ENCODE peak calls at places on chromosomes 6 and 20, in four cellular contexts. B is WTC11, U is HepG2, D is GM12878. S is an unnamed sample.

GRCh38 chr20:9978395-9979004 is 56.3 kb upstream of the ANKEF1 start:
- DNase-seq in B (no peak), U (peak; percentile 82), D (peak; percentile 41), S (peak; percentile 64)

GRCh38 chr6:143443096-143443495 is 7.4 kb downstream of the ADAT2 start:
- DNase-seq in B (no peak), U (no peak), D (no peak), S (no peak)

GRCh38 chr6:154719433-154719832 is 13.8 kb upstream of the SCAF8 start:
- DNase-seq in B (no peak), U (no peak), D (no peak), S (no peak)

GRCh38 chr20:61287583-61287982 is 35.5 kb downstream of the CDH4 start:
- DNase-seq in B (no peak), U (no peak), D (no peak), S (no peak)

GRCh38 chr20:22466447-22467171 is 117.8 kb downstream of the FOXA2 start:
- DNase-seq in B (no peak), U (no peak), D (no peak), S (no peak)

GRCh38 chr6:125554456-125554855 is 195.0 kb upstream of the HEY2 start:
- DNase-seq in B (no peak), U (no peak), D (no peak), S (no peak)

GRCh38 chr20:43843096-43843964 is 71.3 kb upstream of the TOX2 start:
- DNase-seq in B (no peak), U (no peak), D (no peak), S (no peak)

GRCh38 chr20:63158352-63158751 is 57.6 kb downstream of the YTHDF1 start:
- DNase-seq in B (no peak), U (no peak), D (no peak), S (no peak)

GRCh38 chr6:168307011-168307694 is 12.4 kb downstream of the DACT2 start:
- DNase-seq in B (no peak), U (no peak), D (no peak), S (no peak)

GRCh38 chr6:56984374-56984773 is 29.5 kb downstream of the BEND6 start:
- DNase-seq in B (no peak), U (no peak), D (no peak), S (no peak)

GRCh38 chr6:111564482-111564945 is 41.2 kb downstream of the TRAF3IP2 start:
- DNase-seq in B (no peak), U (no peak), D (no peak), S (no peak)

GRCh38 chr20:17678295-17678694 is 3.7 kb downstream of the RRBP1 start:
- DNase-seq in B (no peak), U (no peak), D (no peak), S (no peak)

GRCh38 chr6:160363016-160363996 is 15.1 kb downstream of the SLC22A3 start:
- DNase-seq in B (no peak), U (no peak), D (no peak), S (no peak)

GRCh38 chr6:159615923-159616322 is 77.1 kb downstream of the SOD2 start:
- DNase-seq in B (no peak), U (no peak), D (no peak), S (no peak)

GRCh38 chr20:47531468-47531867 is 29.8 kb downstream of the NCOA3 start:
- DNase-seq in B (no peak), U (no peak), D (no peak), S (no peak)

GRCh38 chr6:53418288-53418687 is 69.5 kb upstream of the ELOVL5 start:
- DNase-seq in B (no peak), U (no peak), D (no peak), S (no peak)

GRCh38 chr20:34997171-34997570 is 41.5 kb downstream of the MYH7B start:
- DNase-seq in B (peak; percentile 79), U (no peak), D (no peak), S (no peak)

GRCh38 chr6:163750436-163751031 is 336.0 kb downstream of the QKI start:
- DNase-seq in B (no peak), U (no peak), D (no peak), S (no peak)

GRCh38 chr6:34239893-34240292 is 3.2 kb downstream of the HMGA1 start:
- DNase-seq in B (no peak), U (no peak), D (no peak), S (peak; percentile 8)

GRCh38 chr6:135163440-135163738 is 17.7 kb upstream of the MYB start:
- DNase-seq in B (no peak), U (no peak), D (peak; percentile 84), S (no peak)

GRCh38 chr20:56899495-56899894 is 270.4 kb downstream of the TFAP2C start:
- DNase-seq in B (no peak), U (no peak), D (no peak), S (no peak)

GRCh38 chr6:52697903-52698302 is 27.0 kb downstream of the TMEM14A start:
- DNase-seq in B (no peak), U (no peak), D (no peak), S (no peak)

GRCh38 chr6:136317976-136318375 is 28.3 kb upstream of the BCLAF1 start:
- DNase-seq in B (no peak), U (no peak), D (no peak), S (no peak)

GRCh38 chr6:136319732-136320131 is 30.1 kb upstream of the BCLAF1 start:
- DNase-seq in B (no peak), U (no peak), D (no peak), S (no peak)

GRCh38 chr6:136318676-136319075 is 29.0 kb upstream of the BCLAF1 start:
- DNase-seq in B (no peak), U (no peak), D (no peak), S (no peak)

GRCh38 chr6:136315594-136315993 is 25.9 kb upstream of the BCLAF1 start:
- DNase-seq in B (no peak), U (no peak), D (no peak), S (no peak)

GRCh38 chr6:136317023-136317649 is 27.5 kb upstream of the BCLAF1 start:
- DNase-seq in B (peak; percentile 60), U (peak; percentile 62), D (peak; percentile 4), S (peak; percentile 66)
- TF ChIP-seq TCF7 in B (no peak), U (no peak), D (no peak), S (no peak)

DNA sequence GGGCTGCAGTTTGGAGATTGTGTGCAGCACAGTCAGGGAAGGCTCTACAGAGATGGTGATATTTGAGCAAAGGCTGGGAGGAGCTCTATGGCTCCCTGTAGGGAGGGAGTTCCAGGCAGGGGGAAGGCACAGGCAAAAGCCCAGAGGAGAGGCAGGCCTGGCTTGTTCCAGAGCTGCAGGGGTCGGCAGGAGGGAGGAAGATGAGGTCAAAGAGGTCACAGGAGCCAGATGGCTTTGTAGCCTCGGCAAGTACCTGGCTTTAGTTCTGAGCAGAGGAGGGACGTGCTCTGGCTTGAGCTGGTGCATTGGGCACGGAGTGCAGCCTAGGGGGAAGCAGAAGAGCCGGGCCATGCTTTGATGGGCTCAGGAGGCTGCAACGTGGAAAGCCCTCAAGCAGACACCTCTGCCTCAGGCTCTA is 152.4 kb downstream of the ZDHHC14 start:
- DNase-seq in B (peak; percentile 72), U (no peak), D (no peak), S (no peak)
- TF ChIP-seq MAX in B (no peak), U (no peak), D (no peak), S (no peak)

DNA sequence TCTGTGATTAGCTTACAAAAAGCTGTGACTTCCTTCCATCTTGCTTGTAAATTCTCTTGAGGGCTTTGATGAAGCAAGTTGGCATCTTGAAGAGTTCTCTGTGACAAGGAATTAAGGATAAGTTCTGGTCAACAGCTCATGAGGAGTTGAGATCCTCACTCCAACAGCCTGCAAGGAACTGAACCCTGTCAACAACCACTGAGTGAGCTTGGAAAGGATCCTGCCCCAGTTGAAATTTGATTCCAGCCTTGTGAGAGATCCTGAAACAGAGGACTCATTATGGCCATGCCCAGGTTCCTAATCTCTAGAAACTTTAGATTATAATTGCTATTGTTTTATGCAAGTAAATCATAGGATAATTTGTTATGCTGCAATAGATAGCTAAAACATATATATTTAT is 133.7 kb downstream of the PTCHD4 start:
- DNase-seq in B (peak; percentile 11), U (no peak), D (no peak), S (peak; percentile 1)
- TF ChIP-seq TCF7 in B (no peak), U (no peak), D (no peak), S (no peak)

GRCh38 chr6:65116326-65116725 is 590.7 kb downstream of the EYS start:
- DNase-seq in B (no peak), U (no peak), D (no peak), S (no peak)

GRCh38 chr6:65123516-65123915 is 583.5 kb downstream of the EYS start:
- DNase-seq in B (no peak), U (no peak), D (no peak), S (no peak)

GRCh38 chr6:65113581-65113980 is 593.4 kb downstream of the EYS start:
- DNase-seq in B (no peak), U (no peak), D (no peak), S (no peak)

GRCh38 chr6:65112435-65112834 is 594.6 kb downstream of the EYS start:
- DNase-seq in B (no peak), U (no peak), D (no peak), S (no peak)

DNA sequence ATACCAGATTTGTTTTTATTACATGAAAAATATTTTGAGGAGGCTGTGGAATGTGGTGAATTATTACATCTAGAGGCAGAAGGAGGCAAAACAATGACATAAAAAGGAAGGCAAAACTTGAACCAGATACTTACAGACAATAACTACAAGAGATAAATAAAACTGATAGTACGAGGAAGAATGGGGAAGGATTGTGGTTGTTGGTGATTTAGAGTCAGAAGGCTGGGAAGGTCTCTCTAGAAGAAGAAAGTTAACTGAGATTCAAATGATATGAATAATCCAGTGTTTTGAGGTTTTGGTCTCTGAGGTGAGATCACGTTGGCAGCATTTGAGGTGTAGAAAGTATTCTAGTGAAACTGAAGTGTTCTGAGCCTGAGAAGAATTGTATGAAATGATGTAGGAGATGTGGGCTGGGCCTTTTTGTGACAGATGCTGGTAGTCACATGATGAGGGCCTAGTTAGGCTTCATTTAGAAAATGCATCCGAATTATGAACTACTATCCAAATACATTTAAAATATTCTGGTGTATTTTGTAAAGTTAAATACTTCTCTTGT is 589.1 kb downstream of the EYS start:
- DNase-seq in B (no peak), U (no peak), D (no peak), S (no peak)
- TF ChIP-seq MAX in B (no peak), U (no peak), D (no peak), S (no peak)

GRCh38 chr6:146914563-146915483 is 289.4 kb upstream of the STXBP5 start:
- DNase-seq in B (no peak), U (no peak), D (no peak), S (peak; percentile 64)

GRCh38 chr6:146915671-146916127 is 288.5 kb upstream of the STXBP5 start:
- DNase-seq in B (no peak), U (no peak), D (no peak), S (no peak)

GRCh38 chr6:146912730-146913680 is 291.2 kb upstream of the STXBP5 start:
- DNase-seq in B (no peak), U (no peak), D (no peak), S (no peak)

GRCh38 chr6:146911635-146912034 is 292.6 kb upstream of the STXBP5 start:
- DNase-seq in B (no peak), U (no peak), D (no peak), S (no peak)

GRCh38 chr6:146913842-146914562 is 290.2 kb upstream of the STXBP5 start:
- DNase-seq in B (peak; percentile 51), U (peak; percentile 33), D (no peak), S (peak; percentile 82)
- TF ChIP-seq TCF7 in B (no peak), U (no peak), D (no peak), S (no peak)

GRCh38 chr6:157604816-157605215 is 218.2 kb upstream of the SNX9 start:
- DNase-seq in B (no peak), U (no peak), D (no peak), S (no peak)
- TF ChIP-seq MAX in B (no peak), U (no peak), D (no peak), S (no peak)